ENCODE peak calls at places on chromosomes 16 and 17, in four cellular contexts. One of them, this sample, is unnamed.

GRCh38 chr16:10665166-10665565 is 29.6 kb downstream of the TEKT5 start:
- DNase-seq in A549: no peak
- DNase-seq in GM12878: no peak
- DNase-seq in K562: no peak
- DNase-seq in this sample: no peak

GRCh38 chr16:2987854-2988253 is 7.6 kb upstream of the PKMYT1 start:
- DNase-seq in K562: no peak
- DNase-seq in A549: no peak
- DNase-seq in GM12878: no peak
- DNase-seq in this sample: no peak

GRCh38 chr16:30740364-30741251 is 7.6 kb upstream of the PHKG2 start:
- DNase-seq in GM12878: no peak
- DNase-seq in A549: peak; percentile 85
- DNase-seq in K562: peak; percentile 54
- DNase-seq in this sample: no peak

GRCh38 chr16:65254144-65254543 is 132.3 kb upstream of the CDH11 start:
- DNase-seq in GM12878: no peak
- DNase-seq in K562: no peak
- DNase-seq in A549: no peak
- DNase-seq in this sample: no peak

GRCh38 chr16:28067604-28068382 is 4.3 kb upstream of the GSG1L start:
- DNase-seq in K562: no peak
- DNase-seq in GM12878: no peak
- DNase-seq in A549: no peak
- DNase-seq in this sample: no peak

GRCh38 chr17:58325289-58325726 is 3.3 kb downstream of the TSPOAP1 start:
- DNase-seq in A549: no peak
- DNase-seq in K562: no peak
- DNase-seq in GM12878: no peak
- DNase-seq in this sample: no peak

GRCh38 chr16:48158296-48158695 is 2.5 kb upstream of the ABCC12 start:
- DNase-seq in A549: peak; percentile 64
- DNase-seq in K562: no peak
- DNase-seq in GM12878: peak; percentile 48
- DNase-seq in this sample: peak; percentile 31

GRCh38 chr17:81666092-81666341 is 388 bp downstream of the OXLD1 start:
- DNase-seq in GM12878: no peak
- DNase-seq in K562: no peak
- DNase-seq in A549: no peak
- DNase-seq in this sample: peak; percentile 36

GRCh38 chr16:2156025-2156848 is 655 bp downstream of the TRAF7 start:
- DNase-seq in K562: peak; percentile 31
- DNase-seq in A549: no peak
- DNase-seq in GM12878: no peak
- DNase-seq in this sample: peak; percentile 39

GRCh38 chr16:28241924-28242323 is 30.2 kb upstream of the XPO6 start:
- DNase-seq in K562: no peak
- DNase-seq in GM12878: no peak
- DNase-seq in A549: no peak
- DNase-seq in this sample: no peak

GRCh38 chr17:69581061-69581955 is 166.8 kb downstream of the MAP2K6 start:
- DNase-seq in A549: no peak
- DNase-seq in K562: no peak
- DNase-seq in GM12878: peak; percentile 39
- DNase-seq in this sample: no peak

GRCh38 chr16:57081744-57082143 is 10.6 kb upstream of the CPNE2 start:
- DNase-seq in GM12878: no peak
- DNase-seq in K562: no peak
- DNase-seq in A549: no peak
- DNase-seq in this sample: no peak

GRCh38 chr16:83887088-83887487 is 11.8 kb upstream of the MLYCD start:
- DNase-seq in A549: peak; percentile 53
- DNase-seq in GM12878: no peak
- DNase-seq in K562: no peak
- DNase-seq in this sample: no peak

GRCh38 chr17:64406321-64407200 is 15.9 kb upstream of the PECAM1 start:
- DNase-seq in A549: peak; percentile 50
- DNase-seq in GM12878: no peak
- DNase-seq in K562: peak; percentile 52
- DNase-seq in this sample: peak; percentile 92

GRCh38 chr17:48043171-48043570 is 5.0 kb upstream of the NFE2L1 start:
- DNase-seq in K562: no peak
- DNase-seq in GM12878: no peak
- DNase-seq in A549: no peak
- DNase-seq in this sample: no peak

GRCh38 chr17:67105213-67105612 is 60.9 kb downstream of the CACNG1 start:
- DNase-seq in K562: no peak
- DNase-seq in A549: no peak
- DNase-seq in GM12878: no peak
- DNase-seq in this sample: no peak

GRCh38 chr17:78396436-78397335 is 18.2 kb downstream of the PGS1 start:
- DNase-seq in K562: no peak
- DNase-seq in GM12878: no peak
- DNase-seq in A549: no peak
- DNase-seq in this sample: peak; percentile 57

GRCh38 chr17:19417611-19418010 is 6.6 kb downstream of the RNF112 start:
- DNase-seq in GM12878: no peak
- DNase-seq in A549: no peak
- DNase-seq in K562: no peak
- DNase-seq in this sample: no peak

GRCh38 chr17:37483311-37484039 is 6.2 kb upstream of the DUSP14 start:
- DNase-seq in GM12878: no peak
- DNase-seq in K562: no peak
- DNase-seq in A549: peak; percentile 53
- DNase-seq in this sample: no peak

GRCh38 chr17:28878981-28879380 is 18.6 kb downstream of the FLOT2 start:
- DNase-seq in GM12878: no peak
- DNase-seq in A549: peak; percentile 81
- DNase-seq in K562: peak; percentile 79
- DNase-seq in this sample: peak; percentile 57

GRCh38 chr16:1093284-1094123 is 2.5 kb downstream of the C1QTNF8 start:
- DNase-seq in GM12878: no peak
- DNase-seq in K562: peak; percentile 76
- DNase-seq in A549: peak; percentile 78
- DNase-seq in this sample: peak; percentile 43

GRCh38 chr17:1813088-1813487 is 16.6 kb downstream of the SMYD4 start:
- DNase-seq in K562: no peak
- DNase-seq in A549: no peak
- DNase-seq in GM12878: no peak
- DNase-seq in this sample: no peak

DNA sequence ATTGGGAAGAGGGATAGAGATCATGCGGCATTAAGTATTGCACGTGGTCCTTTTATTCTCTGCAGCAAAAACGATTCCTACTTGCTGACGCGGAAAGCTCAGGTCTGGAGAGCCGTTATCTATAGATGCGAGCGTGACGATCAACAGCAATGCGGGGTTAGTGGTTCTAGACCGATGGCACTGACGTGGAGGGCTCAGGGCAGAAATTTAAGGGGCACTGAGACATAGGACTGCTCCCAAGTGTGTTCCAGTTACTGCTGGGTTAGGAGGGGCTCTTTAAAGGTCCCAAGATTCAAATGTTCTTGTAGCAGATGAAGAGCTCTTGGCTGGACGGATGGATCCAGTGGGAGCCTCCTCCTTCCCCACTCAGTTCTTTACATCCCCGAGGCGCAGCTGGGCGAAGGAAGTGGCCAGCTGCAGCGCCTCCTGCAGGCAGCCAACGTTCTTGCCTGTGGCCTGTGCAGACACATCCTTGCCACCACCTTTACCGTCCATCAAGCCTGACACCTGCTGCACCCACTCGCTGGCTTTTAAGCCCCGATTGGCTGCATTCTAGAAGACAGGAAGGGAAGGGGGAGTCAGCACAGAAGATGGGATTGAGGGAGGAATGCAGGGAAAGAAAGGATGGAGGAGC is 732 bp upstream of the EXOSC6 start:
- DNase-seq in GM12878: no peak
- DNase-seq in A549: peak; percentile 54
- DNase-seq in K562: peak; percentile 51
- DNase-seq in this sample: no peak
- TF ChIP-seq CHD4 in GM12878: no peak
- TF ChIP-seq CHD4 in A549: no peak
- TF ChIP-seq CHD4 in K562: no peak
- TF ChIP-seq CHD4 in this sample: no peak

DNA sequence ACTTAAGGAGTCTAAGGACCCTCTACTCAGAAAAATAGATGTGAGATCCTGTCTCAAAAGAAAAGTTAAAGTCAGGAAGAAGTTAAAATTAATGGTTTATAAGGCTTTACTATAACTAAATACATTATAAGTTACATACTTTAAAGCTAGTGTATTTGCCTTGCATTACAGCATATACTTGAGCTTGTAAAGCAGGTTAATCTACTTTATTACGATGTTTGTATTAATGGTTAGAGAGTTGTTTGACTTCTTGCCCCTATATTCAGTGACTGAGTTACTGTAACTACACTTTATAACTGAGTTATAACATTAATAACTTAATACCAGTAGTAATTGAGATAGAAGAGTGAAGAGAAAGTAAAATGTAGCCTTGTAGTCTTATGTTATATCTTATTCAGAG is 22.8 kb downstream of the CLTC start:
- DNase-seq in GM12878: no peak
- DNase-seq in K562: no peak
- DNase-seq in A549: no peak
- DNase-seq in this sample: no peak
- TF ChIP-seq POLR2AphosphoS2 in GM12878: no peak
- TF ChIP-seq POLR2AphosphoS2 in K562: no peak
- TF ChIP-seq POLR2AphosphoS2 in A549: no peak
- TF ChIP-seq POLR2AphosphoS2 in this sample: no peak

GRCh38 chr17:7133916-7134315 is 19.3 kb upstream of the ASGR2 start:
- DNase-seq in GM12878: no peak
- DNase-seq in K562: no peak
- DNase-seq in A549: no peak
- DNase-seq in this sample: no peak
- TF ChIP-seq CHD4 in GM12878: no peak
- TF ChIP-seq CHD4 in K562: no peak
- TF ChIP-seq CHD4 in A549: no peak
- TF ChIP-seq CHD4 in this sample: no peak

GRCh38 chr16:67154578-67155304 is 3.9 kb upstream of the B3GNT9 start:
- DNase-seq in A549: no peak
- DNase-seq in K562: no peak
- DNase-seq in GM12878: no peak
- DNase-seq in this sample: no peak

GRCh38 chr16:67157106-67157748 is 2.5 kb downstream of the TRADD start:
- DNase-seq in K562: no peak
- DNase-seq in GM12878: no peak
- DNase-seq in A549: no peak
- DNase-seq in this sample: no peak

GRCh38 chr16:67156146-67156844 is 3.4 kb downstream of the TRADD start:
- DNase-seq in A549: no peak
- DNase-seq in GM12878: no peak
- DNase-seq in K562: no peak
- DNase-seq in this sample: no peak

GRCh38 chr16:67157892-67158635 is 1.6 kb downstream of the TRADD start:
- DNase-seq in K562: no peak
- DNase-seq in A549: no peak
- DNase-seq in GM12878: no peak
- DNase-seq in this sample: no peak

DNA sequence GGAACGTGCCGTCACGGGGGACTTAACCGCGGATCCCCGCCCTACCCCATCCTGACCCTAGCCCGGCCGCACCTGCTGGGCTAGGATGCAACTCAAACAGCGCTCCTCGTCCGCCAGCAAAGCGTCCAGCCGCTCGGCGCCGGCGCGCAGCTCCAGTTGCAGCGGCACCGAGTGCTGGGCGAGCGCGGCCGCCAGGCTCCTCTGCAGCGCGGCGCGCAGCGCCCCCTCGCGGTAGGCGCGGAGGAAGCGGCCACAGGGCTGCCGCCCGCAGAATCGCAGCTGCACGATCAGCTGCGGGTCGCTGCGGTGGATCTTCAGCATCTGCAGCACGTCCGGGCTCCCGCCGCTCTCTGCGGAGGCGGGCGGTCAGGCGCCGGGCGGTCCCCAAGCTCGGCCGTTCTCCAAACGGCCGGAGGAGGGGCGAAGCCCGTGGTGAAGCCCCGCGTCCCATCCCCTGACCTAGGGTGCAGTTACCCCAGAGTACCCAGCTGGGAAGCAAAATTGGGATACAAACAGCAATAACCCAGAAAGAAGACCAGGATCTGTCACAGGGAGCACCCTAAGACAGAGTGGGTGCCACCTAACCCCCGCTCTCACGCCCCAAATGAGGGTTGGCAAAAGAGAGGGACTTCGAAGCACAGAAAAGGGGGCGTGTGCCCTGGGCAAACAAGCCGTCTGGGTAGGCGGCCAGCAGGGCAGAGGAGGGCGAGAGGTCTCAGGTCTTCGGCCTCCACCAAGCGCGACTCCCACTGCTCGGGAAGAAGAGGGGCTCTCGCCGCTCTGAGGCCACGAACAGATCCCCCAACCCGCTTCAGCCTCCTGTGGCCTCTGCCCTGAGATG is 4.2 kb downstream of the TRADD start:
- DNase-seq in A549: peak; percentile 72
- DNase-seq in K562: peak; percentile 83
- DNase-seq in GM12878: no peak
- DNase-seq in this sample: peak; percentile 57
- TF ChIP-seq POLR2AphosphoS2 in A549: no peak
- TF ChIP-seq POLR2AphosphoS2 in K562: no peak
- TF ChIP-seq POLR2AphosphoS2 in GM12878: no peak
- TF ChIP-seq POLR2AphosphoS2 in this sample: no peak

DNA sequence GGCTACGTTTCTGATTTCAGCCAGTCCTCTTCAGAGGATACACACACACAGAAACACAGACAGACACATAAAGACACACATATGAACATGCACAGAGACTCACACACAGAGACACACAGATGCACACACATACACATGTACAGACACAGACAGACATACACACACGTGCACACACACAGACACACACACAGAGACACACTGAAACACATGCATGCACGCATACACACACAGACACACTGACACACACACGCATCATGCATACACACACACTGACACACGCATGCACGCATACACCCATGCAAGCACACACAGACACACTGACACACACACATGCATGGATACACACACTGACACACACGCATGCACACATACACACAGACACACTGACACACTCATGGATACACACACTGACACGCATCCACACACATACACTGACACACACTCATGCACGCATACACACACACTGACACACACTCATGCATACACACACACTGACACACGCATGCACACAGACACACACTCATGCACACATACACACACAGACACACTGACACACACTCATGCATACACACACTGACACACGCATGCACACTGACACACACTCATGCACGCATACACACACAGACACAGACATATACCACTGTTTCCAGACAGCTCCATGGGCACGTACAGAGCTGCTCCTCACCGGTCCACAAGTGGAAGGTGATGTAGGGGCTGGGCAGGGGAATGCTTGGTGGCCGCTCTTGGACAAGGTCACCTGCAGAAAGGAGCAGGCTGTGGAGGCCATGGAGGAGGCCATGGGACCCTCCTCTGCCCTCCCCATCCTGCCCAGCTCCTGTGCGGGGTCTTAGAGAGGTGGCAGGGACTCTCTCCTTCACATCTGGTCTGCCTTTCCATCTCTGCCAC is 30.1 kb upstream of the MFSD6L start:
- DNase-seq in A549: no peak
- DNase-seq in GM12878: no peak
- DNase-seq in K562: no peak
- DNase-seq in this sample: no peak
- TF ChIP-seq CHD4 in A549: no peak
- TF ChIP-seq CHD4 in GM12878: no peak
- TF ChIP-seq CHD4 in K562: no peak
- TF ChIP-seq CHD4 in this sample: no peak